ENCODE peak calls at places on chromosomes 4 and X, in eight cellular contexts. One of them, this sample, is unnamed.

GRCh38 chrX:72470111-72470510 is 102.5 kb downstream of the HDAC8 start:
- DNase-seq in HFF-Myc: no peak
- DNase-seq in cardiac fibroblast: no peak
- DNase-seq in choroid plexus epithelial cell: no peak
- DNase-seq in LNCaP clone FGC: no peak
- DNase-seq in Peyer's patch: no peak
- DNase-seq in SK-N-SH: no peak
- DNase-seq in AG09309: no peak
- DNase-seq in this sample: no peak

GRCh38 chrX:48945517-48946348 is 11.7 kb downstream of the OTUD5 start:
- DNase-seq in HFF-Myc: no peak
- DNase-seq in cardiac fibroblast: peak
- DNase-seq in choroid plexus epithelial cell: peak
- DNase-seq in LNCaP clone FGC: no peak
- DNase-seq in Peyer's patch: peak
- DNase-seq in SK-N-SH: peak
- DNase-seq in AG09309: no peak
- DNase-seq in this sample: no peak

GRCh38 chrX:156001001-156001666 is 3.6 kb downstream of the IL9R start:
- DNase-seq in HFF-Myc: no peak
- DNase-seq in cardiac fibroblast: no peak
- DNase-seq in choroid plexus epithelial cell: no peak
- DNase-seq in LNCaP clone FGC: no peak
- DNase-seq in Peyer's patch: no peak
- DNase-seq in SK-N-SH: no peak
- DNase-seq in AG09309: no peak
- DNase-seq in this sample: no peak

GRCh38 chr4:102438873-102439614 is 62.1 kb upstream of the NFKB1 start:
- DNase-seq in HFF-Myc: peak
- DNase-seq in cardiac fibroblast: peak
- DNase-seq in choroid plexus epithelial cell: peak
- DNase-seq in LNCaP clone FGC: peak
- DNase-seq in Peyer's patch: no peak
- DNase-seq in SK-N-SH: no peak
- DNase-seq in AG09309: peak
- DNase-seq in this sample: peak

GRCh38 chrX:119475389-119476101 is 7.3 kb downstream of the SLC25A5 start:
- DNase-seq in HFF-Myc: no peak
- DNase-seq in cardiac fibroblast: no peak
- DNase-seq in choroid plexus epithelial cell: no peak
- DNase-seq in LNCaP clone FGC: no peak
- DNase-seq in Peyer's patch: no peak
- DNase-seq in SK-N-SH: no peak
- DNase-seq in AG09309: no peak
- DNase-seq in this sample: no peak

GRCh38 chr4:142554412-142554811 is 291.7 kb downstream of the INPP4B start:
- DNase-seq in HFF-Myc: no peak
- DNase-seq in cardiac fibroblast: no peak
- DNase-seq in choroid plexus epithelial cell: no peak
- DNase-seq in LNCaP clone FGC: no peak
- DNase-seq in Peyer's patch: no peak
- DNase-seq in SK-N-SH: no peak
- DNase-seq in AG09309: no peak
- DNase-seq in this sample: no peak

GRCh38 chrX:119758682-119759332 is 419 bp downstream of the SOWAHD start:
- DNase-seq in HFF-Myc: no peak
- DNase-seq in cardiac fibroblast: no peak
- DNase-seq in choroid plexus epithelial cell: no peak
- DNase-seq in LNCaP clone FGC: no peak
- DNase-seq in Peyer's patch: peak
- DNase-seq in SK-N-SH: peak
- DNase-seq in AG09309: no peak
- DNase-seq in this sample: no peak

GRCh38 chrX:72060196-72060974 is 71.3 kb downstream of the RTL5 start:
- DNase-seq in HFF-Myc: no peak
- DNase-seq in cardiac fibroblast: peak
- DNase-seq in choroid plexus epithelial cell: peak
- DNase-seq in LNCaP clone FGC: no peak
- DNase-seq in Peyer's patch: no peak
- DNase-seq in SK-N-SH: peak
- DNase-seq in AG09309: no peak
- DNase-seq in this sample: no peak

GRCh38 chr4:173448557-173448918 is 49.6 kb upstream of the SCRG1 start:
- DNase-seq in HFF-Myc: no peak
- DNase-seq in cardiac fibroblast: no peak
- DNase-seq in choroid plexus epithelial cell: no peak
- DNase-seq in LNCaP clone FGC: peak
- DNase-seq in Peyer's patch: no peak
- DNase-seq in SK-N-SH: no peak
- DNase-seq in AG09309: peak
- DNase-seq in this sample: no peak

GRCh38 chr4:15147709-15148651 is 145.7 kb downstream of the CPEB2 start:
- DNase-seq in HFF-Myc: no peak
- DNase-seq in cardiac fibroblast: peak
- DNase-seq in choroid plexus epithelial cell: no peak
- DNase-seq in LNCaP clone FGC: no peak
- DNase-seq in Peyer's patch: no peak
- DNase-seq in SK-N-SH: no peak
- DNase-seq in AG09309: no peak
- DNase-seq in this sample: no peak

GRCh38 chr4:5785806-5786680 is 75.0 kb downstream of the EVC start:
- DNase-seq in HFF-Myc: no peak
- DNase-seq in cardiac fibroblast: peak
- DNase-seq in choroid plexus epithelial cell: peak
- DNase-seq in LNCaP clone FGC: peak
- DNase-seq in Peyer's patch: no peak
- DNase-seq in SK-N-SH: no peak
- DNase-seq in AG09309: peak
- DNase-seq in this sample: peak

GRCh38 chr4:11485926-11486325 is 57.2 kb upstream of the HS3ST1 start:
- DNase-seq in HFF-Myc: no peak
- DNase-seq in cardiac fibroblast: no peak
- DNase-seq in choroid plexus epithelial cell: no peak
- DNase-seq in LNCaP clone FGC: no peak
- DNase-seq in Peyer's patch: no peak
- DNase-seq in SK-N-SH: no peak
- DNase-seq in AG09309: no peak
- DNase-seq in this sample: no peak

GRCh38 chr4:11487876-11488545 is 59.3 kb upstream of the HS3ST1 start:
- DNase-seq in HFF-Myc: no peak
- DNase-seq in cardiac fibroblast: peak
- DNase-seq in choroid plexus epithelial cell: peak
- DNase-seq in LNCaP clone FGC: peak
- DNase-seq in Peyer's patch: no peak
- DNase-seq in SK-N-SH: no peak
- DNase-seq in AG09309: no peak
- DNase-seq in this sample: no peak

GRCh38 chr4:11489449-11490083 is 60.9 kb upstream of the HS3ST1 start:
- DNase-seq in HFF-Myc: no peak
- DNase-seq in cardiac fibroblast: no peak
- DNase-seq in choroid plexus epithelial cell: no peak
- DNase-seq in LNCaP clone FGC: peak
- DNase-seq in Peyer's patch: no peak
- DNase-seq in SK-N-SH: no peak
- DNase-seq in AG09309: no peak
- DNase-seq in this sample: no peak

GRCh38 chr4:11487139-11487538 is 58.4 kb upstream of the HS3ST1 start:
- DNase-seq in HFF-Myc: no peak
- DNase-seq in cardiac fibroblast: no peak
- DNase-seq in choroid plexus epithelial cell: no peak
- DNase-seq in LNCaP clone FGC: no peak
- DNase-seq in Peyer's patch: no peak
- DNase-seq in SK-N-SH: no peak
- DNase-seq in AG09309: no peak
- DNase-seq in this sample: no peak

GRCh38 chr4:11488657-11489448 is 60.2 kb upstream of the HS3ST1 start:
- DNase-seq in HFF-Myc: no peak
- DNase-seq in cardiac fibroblast: no peak
- DNase-seq in choroid plexus epithelial cell: no peak
- DNase-seq in LNCaP clone FGC: no peak
- DNase-seq in Peyer's patch: no peak
- DNase-seq in SK-N-SH: no peak
- DNase-seq in AG09309: no peak
- DNase-seq in this sample: no peak
- TF ChIP-seq CTCF in HFF-Myc: no peak
- TF ChIP-seq CTCF in cardiac fibroblast: no peak
- TF ChIP-seq CTCF in choroid plexus epithelial cell: no peak
- TF ChIP-seq CTCF in LNCaP clone FGC: peak
- TF ChIP-seq CTCF in Peyer's patch: no peak
- TF ChIP-seq CTCF in SK-N-SH: no peak
- TF ChIP-seq CTCF in AG09309: no peak
- TF ChIP-seq CTCF in this sample: peak

DNA sequence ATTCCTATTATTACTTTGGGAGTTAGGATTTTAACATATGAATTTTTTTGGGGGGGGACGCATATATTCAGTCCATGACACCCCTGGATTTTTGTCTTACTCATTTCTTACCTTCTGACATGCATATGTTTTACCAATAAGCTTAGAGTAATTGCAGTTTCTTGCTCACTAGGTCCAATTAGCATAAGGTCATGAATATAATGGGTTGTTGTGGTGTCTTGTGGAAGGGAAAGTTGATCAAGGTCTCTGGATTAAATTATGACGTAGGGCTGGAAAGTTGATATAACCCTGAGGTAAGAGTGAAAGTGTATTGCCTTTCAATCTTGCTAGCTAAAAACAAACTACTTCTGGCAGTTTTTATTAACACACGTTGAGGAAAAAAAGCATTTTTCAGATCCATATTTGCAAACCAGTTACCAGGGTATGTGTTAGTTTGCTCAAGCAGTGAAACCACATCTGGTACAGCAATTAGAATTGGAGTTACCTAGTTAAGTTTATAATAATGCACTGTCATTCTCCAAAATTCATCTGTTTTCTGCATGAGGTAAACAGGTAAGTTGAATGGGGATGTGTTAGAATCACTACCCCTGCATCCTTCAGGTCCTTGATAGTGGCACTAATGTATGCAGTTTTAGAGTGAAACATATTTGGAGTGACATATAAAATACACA is 32.0 kb downstream of the STIM2 start:
- DNase-seq in HFF-Myc: no peak
- DNase-seq in cardiac fibroblast: no peak
- DNase-seq in choroid plexus epithelial cell: no peak
- DNase-seq in LNCaP clone FGC: no peak
- DNase-seq in Peyer's patch: no peak
- DNase-seq in SK-N-SH: no peak
- DNase-seq in AG09309: no peak
- DNase-seq in this sample: no peak
- H3K4me3 ChIP-seq in HFF-Myc: no peak
- H3K4me3 ChIP-seq in cardiac fibroblast: no peak
- H3K4me3 ChIP-seq in choroid plexus epithelial cell: no peak
- H3K4me3 ChIP-seq in LNCaP clone FGC: no peak
- H3K4me3 ChIP-seq in Peyer's patch: no peak
- H3K4me3 ChIP-seq in SK-N-SH: no peak
- H3K4me3 ChIP-seq in AG09309: no peak
- H3K4me3 ChIP-seq in this sample: no peak

GRCh38 chrX:55135171-55135570 is 46.4 kb downstream of the PAGE2 start:
- DNase-seq in HFF-Myc: peak
- DNase-seq in cardiac fibroblast: peak
- DNase-seq in choroid plexus epithelial cell: peak
- DNase-seq in LNCaP clone FGC: no peak
- DNase-seq in Peyer's patch: peak
- DNase-seq in SK-N-SH: peak
- DNase-seq in AG09309: no peak
- DNase-seq in this sample: no peak
- TF ChIP-seq CTCF in HFF-Myc: peak
- TF ChIP-seq CTCF in cardiac fibroblast: peak
- TF ChIP-seq CTCF in choroid plexus epithelial cell: peak
- TF ChIP-seq CTCF in LNCaP clone FGC: peak
- TF ChIP-seq CTCF in Peyer's patch: peak
- TF ChIP-seq CTCF in SK-N-SH: peak
- TF ChIP-seq CTCF in AG09309: peak
- TF ChIP-seq CTCF in this sample: peak

DNA sequence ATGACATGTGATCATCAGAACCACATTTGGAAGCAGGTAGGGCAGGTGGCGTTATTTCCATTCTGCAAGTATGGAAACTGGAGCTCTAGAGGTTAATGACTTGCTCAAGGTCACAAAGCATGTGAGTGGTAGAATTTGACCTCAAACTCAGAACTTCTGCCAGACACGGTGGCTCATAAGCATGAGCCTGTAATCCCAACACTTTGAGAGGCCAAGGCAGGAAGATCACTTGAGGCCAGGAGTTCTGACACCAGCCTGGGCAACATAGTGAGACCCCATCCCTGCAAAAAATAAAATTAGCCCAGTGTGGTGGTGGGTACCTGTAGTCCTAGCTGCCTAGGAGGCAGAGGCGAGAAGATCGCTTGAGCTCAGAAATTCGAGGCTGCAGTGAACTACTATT is 139.2 kb downstream of the PALLD start:
- DNase-seq in HFF-Myc: no peak
- DNase-seq in cardiac fibroblast: no peak
- DNase-seq in choroid plexus epithelial cell: no peak
- DNase-seq in LNCaP clone FGC: no peak
- DNase-seq in Peyer's patch: no peak
- DNase-seq in SK-N-SH: no peak
- DNase-seq in AG09309: no peak
- DNase-seq in this sample: no peak
- H3K4me3 ChIP-seq in HFF-Myc: no peak
- H3K4me3 ChIP-seq in cardiac fibroblast: no peak
- H3K4me3 ChIP-seq in choroid plexus epithelial cell: no peak
- H3K4me3 ChIP-seq in LNCaP clone FGC: no peak
- H3K4me3 ChIP-seq in Peyer's patch: no peak
- H3K4me3 ChIP-seq in SK-N-SH: no peak
- H3K4me3 ChIP-seq in AG09309: no peak
- H3K4me3 ChIP-seq in this sample: no peak

GRCh38 chr4:84456157-84456556 is 42.9 kb downstream of the NKX6-1 start:
- DNase-seq in HFF-Myc: no peak
- DNase-seq in cardiac fibroblast: no peak
- DNase-seq in choroid plexus epithelial cell: no peak
- DNase-seq in LNCaP clone FGC: no peak
- DNase-seq in Peyer's patch: no peak
- DNase-seq in SK-N-SH: no peak
- DNase-seq in AG09309: no peak
- DNase-seq in this sample: no peak

GRCh38 chr4:84455697-84456096 is 43.4 kb downstream of the NKX6-1 start:
- DNase-seq in HFF-Myc: no peak
- DNase-seq in cardiac fibroblast: no peak
- DNase-seq in choroid plexus epithelial cell: peak
- DNase-seq in LNCaP clone FGC: no peak
- DNase-seq in Peyer's patch: no peak
- DNase-seq in SK-N-SH: no peak
- DNase-seq in AG09309: no peak
- DNase-seq in this sample: no peak

GRCh38 chr4:84451546-84451945 is 47.5 kb downstream of the NKX6-1 start:
- DNase-seq in HFF-Myc: no peak
- DNase-seq in cardiac fibroblast: peak
- DNase-seq in choroid plexus epithelial cell: peak
- DNase-seq in LNCaP clone FGC: no peak
- DNase-seq in Peyer's patch: no peak
- DNase-seq in SK-N-SH: no peak
- DNase-seq in AG09309: no peak
- DNase-seq in this sample: no peak
- TF ChIP-seq CTCF in HFF-Myc: peak
- TF ChIP-seq CTCF in cardiac fibroblast: peak
- TF ChIP-seq CTCF in choroid plexus epithelial cell: peak
- TF ChIP-seq CTCF in LNCaP clone FGC: peak
- TF ChIP-seq CTCF in Peyer's patch: no peak
- TF ChIP-seq CTCF in SK-N-SH: peak
- TF ChIP-seq CTCF in AG09309: peak
- TF ChIP-seq CTCF in this sample: peak

GRCh38 chr4:109699553-109700225 is 3.6 kb downstream of the CASP6 start:
- DNase-seq in HFF-Myc: no peak
- DNase-seq in cardiac fibroblast: no peak
- DNase-seq in choroid plexus epithelial cell: peak
- DNase-seq in LNCaP clone FGC: no peak
- DNase-seq in Peyer's patch: no peak
- DNase-seq in SK-N-SH: no peak
- DNase-seq in AG09309: no peak
- DNase-seq in this sample: no peak
- H3K4me3 ChIP-seq in HFF-Myc: no peak
- H3K4me3 ChIP-seq in cardiac fibroblast: no peak
- H3K4me3 ChIP-seq in choroid plexus epithelial cell: no peak
- H3K4me3 ChIP-seq in LNCaP clone FGC: no peak
- H3K4me3 ChIP-seq in Peyer's patch: no peak
- H3K4me3 ChIP-seq in SK-N-SH: no peak
- H3K4me3 ChIP-seq in AG09309: no peak
- H3K4me3 ChIP-seq in this sample: no peak

This sample was measured in epithelial cell of proximal tubule.